ENCODE peak calls at places on chromosomes 6 and 20, in eight cellular contexts. Y, J, L, U, I, C, O and X are unnamed samples.

GRCh38 chr6:18681828-18682503 is 294.8 kb downstream of the RNF144B start:
- ATAC-seq in O (no peak), C (no peak), J (no peak), Y (no peak), U (no peak), I (no peak), L (no peak), X (no peak)

GRCh38 chr20:17557675-17558006 is 12.2 kb upstream of the DSTN start:
- ATAC-seq in C (no peak), Y (peak), U (peak), J (no peak), L (no peak), O (no peak), I (peak), X (no peak)

GRCh38 chr20:53332022-53332824 is 261.4 kb downstream of the ZNF217 start:
- ATAC-seq in U (no peak), Y (no peak), L (no peak), C (no peak), J (no peak), I (no peak), O (no peak), X (no peak)

GRCh38 chr6:75419980-75420379 is 73.6 kb downstream of the FILIP1 start:
- ATAC-seq in U (no peak), L (no peak), J (no peak), I (no peak), C (no peak), Y (peak), O (no peak), X (no peak)

GRCh38 chr6:107565165-107565723 is 75.3 kb downstream of the SOBP start:
- ATAC-seq in Y (no peak), C (no peak), O (no peak), U (no peak), I (no peak), L (no peak), J (no peak), X (no peak)

GRCh38 chr20:45229264-45230056 is 8.3 kb downstream of the SEMG2 start:
- ATAC-seq in C (peak), O (no peak), Y (no peak), U (peak), I (peak), L (no peak), J (no peak), X (no peak)

GRCh38 chr20:17590245-17590644 is 20.4 kb downstream of the DSTN start:
- ATAC-seq in C (no peak), L (peak), O (no peak), J (no peak), Y (peak), I (peak), U (peak), X (peak)

GRCh38 chr20:3101737-3102574 is 17.4 kb upstream of the AVP start:
- ATAC-seq in O (peak), C (peak), L (no peak), Y (no peak), I (peak), U (peak), J (peak), X (no peak)

GRCh38 chr6:56827908-56828649 is 126.8 kb upstream of the BEND6 start:
- ATAC-seq in L (no peak), Y (no peak), J (no peak), C (no peak), O (no peak), U (no peak), I (no peak), X (no peak)

GRCh38 chr20:24149881-24150307 is 161.3 kb upstream of the GGTLC1 start:
- ATAC-seq in O (no peak), Y (peak), I (peak), L (peak), C (no peak), U (peak), J (no peak), X (no peak)

GRCh38 chr6:163780993-163781392 is 366.5 kb downstream of the QKI start:
- ATAC-seq in L (peak), I (peak), J (no peak), O (no peak), C (no peak), Y (peak), U (no peak), X (no peak)